ENCODE peak calls at places on chromosomes 13 and 19, in seven cellular contexts. C, S, F, P, M, N and O are unnamed samples.

GRCh38 chr19:4042731-4043082 is 24.0 kb downstream of the ZBTB7A start:
- DNase-seq in C (no peak), S (no peak), F (no peak), P (no peak), M (no peak), N (no peak), O (no peak)

GRCh38 chr13:51475727-51476521 is 23.1 kb upstream of the INTS6 start:
- DNase-seq in C (no peak), S (no peak), F (no peak), P (no peak), M (no peak), N (no peak), O (no peak)

GRCh38 chr19:38245826-38246498 is 10.2 kb downstream of the PPP1R14A start:
- DNase-seq in C (no peak), S (no peak), F (no peak), P (no peak), M (no peak), N (no peak), O (no peak)

GRCh38 chr19:55601127-55601526 is 1.0 kb downstream of the ZNF524 start:
- DNase-seq in C (no peak), S (no peak), F (no peak), P (no peak), M (no peak), N (no peak), O (no peak)

GRCh38 chr13:93637852-93638251 is 411.2 kb downstream of the GPC6 start:
- DNase-seq in C (no peak), S (no peak), F (no peak), P (no peak), M (no peak), N (no peak), O (no peak)

GRCh38 chr19:6730153-6730804 is 7.1 kb downstream of the GPR108 start:
- DNase-seq in C (peak), S (no peak), F (peak), P (no peak), M (no peak), N (peak), O (no peak)

GRCh38 chr19:55304279-55304978 is 20.6 kb downstream of the BRSK1 start:
- DNase-seq in C (peak), S (no peak), F (no peak), P (no peak), M (peak), N (peak), O (no peak)

GRCh38 chr13:91498298-91498697 is 99.9 kb downstream of the GPC5 start:
- DNase-seq in C (no peak), S (no peak), F (no peak), P (no peak), M (no peak), N (no peak), O (no peak)

GRCh38 chr19:43362179-43362578 is 8.7 kb downstream of the CD177 start:
- DNase-seq in C (no peak), S (no peak), F (no peak), P (no peak), M (no peak), N (no peak), O (no peak)

GRCh38 chr13:24218320-24218719 is 57.8 kb downstream of the SPATA13 start:
- DNase-seq in C (no peak), S (no peak), F (no peak), P (no peak), M (no peak), N (peak), O (no peak)

GRCh38 chr13:48251616-48252081 is 18.6 kb downstream of the ITM2B start:
- DNase-seq in C (no peak), S (no peak), F (no peak), P (no peak), M (no peak), N (no peak), O (no peak)

GRCh38 chr19:4060621-4061177 is 6.0 kb downstream of the ZBTB7A start:
- DNase-seq in C (no peak), S (peak), F (no peak), P (no peak), M (no peak), N (no peak), O (no peak)

GRCh38 chr19:32862741-32863140 is 6.8 kb downstream of the SLC7A9 start:
- DNase-seq in C (no peak), S (peak), F (no peak), P (no peak), M (no peak), N (no peak), O (no peak)

GRCh38 chr13:76754414-76754813 is 131.8 kb downstream of the KCTD12 start:
- DNase-seq in C (no peak), S (no peak), F (no peak), P (no peak), M (no peak), N (no peak), O (no peak)

GRCh38 chr13:96020155-96020575 is 33.0 kb downstream of the UGGT2 start:
- DNase-seq in C (peak), S (no peak), F (no peak), P (peak), M (peak), N (peak), O (peak)